ENCODE peak calls at places on chromosomes 16 and 17, in six cellular contexts. E, N, B, A, J and T are unnamed samples.

GRCh38 chr17:7046127-7046724 is 2.3 kb upstream of the SLC16A11 start:
- DNase-seq in E (peak; percentile 98), N (no peak), B (peak; percentile 91), A (peak; percentile 92), J (no peak), T (no peak)

GRCh38 chr17:72421128-72422092 is 300.6 kb downstream of the SOX9 start:
- DNase-seq in E (no peak), N (no peak), B (peak; percentile 51), A (no peak), J (peak; percentile 98), T (no peak)

GRCh38 chr17:45668316-45668715 is 115.8 kb upstream of the CRHR1 start:
- DNase-seq in E (no peak), N (no peak), B (no peak), A (peak; percentile 23), J (no peak), T (no peak)

GRCh38 chr17:65588194-65588808 is 26.9 kb upstream of the AXIN2 start:
- DNase-seq in E (peak; percentile 25), N (no peak), B (peak; percentile 59), A (peak; percentile 72), J (no peak), T (no peak)

GRCh38 chr16:62692685-62693084 is 656.4 kb upstream of the CDH8 start:
- DNase-seq in E (no peak), N (no peak), B (no peak), A (no peak), J (no peak), T (no peak)

GRCh38 chr17:76191891-76192290 is 48.4 kb downstream of the RNF157 start:
- DNase-seq in E (no peak), N (no peak), B (no peak), A (no peak), J (no peak), T (no peak)

GRCh38 chr16:1258906-1259759 is 3.3 kb downstream of the TPSD1 start:
- DNase-seq in E (no peak), N (no peak), B (no peak), A (no peak), J (no peak), T (no peak)

GRCh38 chr17:76969598-76970172 is 101.5 kb downstream of the MGAT5B start:
- DNase-seq in E (no peak), N (no peak), B (no peak), A (no peak), J (no peak), T (no peak)

GRCh38 chr16:30958164-30959083 is 870 bp downstream of the SETD1A start:
- DNase-seq in E (peak; percentile 57), N (peak; percentile 50), B (peak; percentile 52), A (peak; percentile 68), J (peak; percentile 43), T (no peak)

GRCh38 chr17:40553694-40554534 is 11.4 kb downstream of the CCR7 start:
- DNase-seq in E (peak; percentile 67), N (no peak), B (peak; percentile 57), A (no peak), J (peak; percentile 43), T (peak; percentile 15)

GRCh38 chr17:60398227-60398959 is 6.5 kb upstream of the USP32 start:
- DNase-seq in E (peak; percentile 43), N (no peak), B (no peak), A (no peak), J (no peak), T (no peak)

GRCh38 chr17:46818319-46818928 is at the start of gene WNT3:
- DNase-seq in E (no peak), N (no peak), B (no peak), A (peak; percentile 51), J (no peak), T (no peak)

GRCh38 chr16:11253995-11254912 is 1.8 kb downstream of the SOCS1 start:
- DNase-seq in E (no peak), N (no peak), B (no peak), A (no peak), J (peak; percentile 16), T (no peak)

GRCh38 chr17:49779730-49780220 is 8.7 kb upstream of the KAT7 start:
- DNase-seq in E (peak; percentile 49), N (no peak), B (no peak), A (no peak), J (peak; percentile 84), T (no peak)

GRCh38 chr17:72702998-72703397 is 389.5 kb downstream of the SLC39A11 start:
- DNase-seq in E (no peak), N (no peak), B (no peak), A (no peak), J (peak; percentile 83), T (no peak)

GRCh38 chr17:17205368-17206148 is 575 bp downstream of the PLD6 start:
- DNase-seq in E (peak; percentile 80), N (no peak), B (peak; percentile 49), A (peak; percentile 78), J (peak; percentile 21), T (no peak)

GRCh38 chr16:66265556-66266133 is 100.8 kb upstream of the CDH5 start:
- DNase-seq in E (no peak), N (no peak), B (no peak), A (no peak), J (no peak), T (no peak)

GRCh38 chr17:69723741-69724140 is 309.2 kb downstream of the MAP2K6 start:
- DNase-seq in E (no peak), N (no peak), B (no peak), A (no peak), J (no peak), T (no peak)

GRCh38 chr17:46977750-46978488 is 1.1 kb downstream of the RPRML start:
- DNase-seq in E (no peak), N (no peak), B (no peak), A (no peak), J (no peak), T (no peak)

GRCh38 chr17:21368545-21369246 is 7.5 kb upstream of the KCNJ12 start:
- DNase-seq in E (no peak), N (no peak), B (no peak), A (no peak), J (no peak), T (no peak)

GRCh38 chr16:65117701-65118448 is 4.0 kb downstream of the CDH11 start:
- DNase-seq in E (peak; percentile 51), N (peak; percentile 67), B (peak; percentile 63), A (no peak), J (peak; percentile 90), T (no peak)

GRCh38 chr17:71963341-71963740 is 157.5 kb upstream of the SOX9 start:
- DNase-seq in E (no peak), N (no peak), B (no peak), A (no peak), J (no peak), T (no peak)

GRCh38 chr17:51152766-51153209 is 571 bp upstream of the NME1 start:
- DNase-seq in E (peak; percentile 18), N (no peak), B (no peak), A (no peak), J (peak; percentile 32), T (no peak)

GRCh38 chr17:65433157-65433556 is 128.3 kb downstream of the AXIN2 start:
- DNase-seq in E (no peak), N (no peak), B (no peak), A (no peak), J (no peak), T (no peak)

GRCh38 chr17:17146791-17147406 is 59.2 kb downstream of the PLD6 start:
- DNase-seq in E (no peak), N (no peak), B (no peak), A (no peak), J (no peak), T (no peak)

DNA sequence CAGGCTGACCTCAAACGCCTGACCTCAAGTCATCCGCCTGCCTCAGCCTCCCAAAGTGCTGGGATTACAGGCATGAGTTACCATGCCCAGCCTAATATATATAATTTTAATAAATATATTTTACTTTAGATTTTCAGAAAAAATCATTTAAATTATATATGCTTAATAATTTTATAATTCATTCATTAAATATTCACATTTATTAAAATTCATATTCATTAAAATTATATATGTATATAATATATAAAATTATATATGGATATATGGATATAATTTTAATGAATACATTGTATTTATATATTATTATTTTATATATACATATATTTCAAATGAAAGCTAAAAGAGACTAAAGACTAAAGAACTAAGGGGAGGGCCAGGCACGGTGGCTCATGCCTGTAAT is 29.4 kb downstream of the COPRS start:
- DNase-seq in E (no peak), N (no peak), B (no peak), A (no peak), J (no peak), T (no peak)
- TF ChIP-seq CTCF in E (no peak), N (no peak), B (no peak), A (no peak), J (no peak), T (no peak)

DNA sequence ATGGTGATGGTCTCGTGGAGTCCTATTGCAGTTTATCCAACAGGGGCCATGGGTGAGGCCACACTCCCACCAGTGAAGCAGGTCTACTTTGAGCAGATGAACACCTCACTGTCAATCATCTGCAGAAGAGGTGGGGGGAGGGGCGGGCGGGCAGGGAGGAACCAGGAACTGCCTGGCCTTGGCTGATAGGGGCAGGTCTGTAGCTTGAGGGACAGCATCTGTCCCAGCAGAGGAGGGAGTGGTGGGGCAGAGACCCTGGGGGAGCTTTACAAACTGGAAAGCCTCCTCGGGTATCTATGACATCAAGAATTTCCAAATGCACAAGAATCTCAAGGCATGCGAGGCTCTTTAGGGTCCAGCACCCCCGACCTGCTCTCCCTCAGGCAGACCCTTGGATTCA is 58.8 kb upstream of the ZNF423 start:
- DNase-seq in E (no peak), N (no peak), B (no peak), A (no peak), J (no peak), T (no peak)
- TF ChIP-seq CTCF in E (no peak), N (no peak), B (no peak), A (no peak), J (no peak), T (no peak)

GRCh38 chr16:88610080-88610479 is 28.3 kb upstream of the IL17C start:
- DNase-seq in E (no peak), N (no peak), B (no peak), A (no peak), J (no peak), T (no peak)
- TF ChIP-seq CTCF in E (no peak), N (peak; percentile 26), B (no peak), A (no peak), J (peak; percentile 10), T (no peak)

GRCh38 chr16:84746875-84747274 is 47.1 kb downstream of the USP10 start:
- DNase-seq in E (no peak), N (no peak), B (no peak), A (no peak), J (no peak), T (no peak)
- TF ChIP-seq CTCF in E (no peak), N (peak; percentile 54), B (no peak), A (peak; percentile 16), J (peak; percentile 20), T (no peak)